ENCODE peak calls at places on chromosomes 4 and X, in ten cellular contexts. One of them, this sample, is unnamed.
A peak's percentile ranks its signal among the peaks of the same experiment; 100 is the strongest.

GRCh38 chr4:152100378-152101201 is 339.8 kb upstream of the GATB start:
- DNase-seq in astrocyte of the spinal cord: no peak
- DNase-seq in stimulated activated CD8-positive, alpha-beta memory T cell treated with anti-CD3 and anti-CD28 coated beads, Interleukin-15, amount 100 ng/mL, for 24 hours: no peak
- DNase-seq in ELF-1: no peak
- DNase-seq in PC-3: peak; percentile 80
- DNase-seq in spleen: peak; percentile 84
- DNase-seq in NCI-H1417: no peak
- DNase-seq in GM20000: no peak
- DNase-seq in MG63: no peak
- DNase-seq in NCI-H82: no peak
- DNase-seq in this sample: no peak

GRCh38 chr4:2290974-2291704 is 29.2 kb upstream of the MXD4 start:
- DNase-seq in astrocyte of the spinal cord: no peak
- DNase-seq in stimulated activated CD8-positive, alpha-beta memory T cell treated with anti-CD3 and anti-CD28 coated beads, Interleukin-15, amount 100 ng/mL, for 24 hours: peak; percentile 22
- DNase-seq in ELF-1: no peak
- DNase-seq in PC-3: no peak
- DNase-seq in spleen: peak; percentile 89
- DNase-seq in NCI-H1417: no peak
- DNase-seq in GM20000: peak; percentile 52
- DNase-seq in MG63: no peak
- DNase-seq in NCI-H82: no peak
- DNase-seq in this sample: no peak

GRCh38 chrX:16023790-16024734 is 99.3 kb upstream of the GRPR start:
- DNase-seq in astrocyte of the spinal cord: peak; percentile 29
- DNase-seq in stimulated activated CD8-positive, alpha-beta memory T cell treated with anti-CD3 and anti-CD28 coated beads, Interleukin-15, amount 100 ng/mL, for 24 hours: no peak
- DNase-seq in ELF-1: no peak
- DNase-seq in PC-3: peak; percentile 73
- DNase-seq in spleen: no peak
- DNase-seq in NCI-H1417: no peak
- DNase-seq in GM20000: peak; percentile 36
- DNase-seq in MG63: no peak
- DNase-seq in NCI-H82: no peak
- DNase-seq in this sample: no peak

GRCh38 chr4:57059890-57060716 is 50.1 kb downstream of the IGFBP7 start:
- DNase-seq in astrocyte of the spinal cord: no peak
- DNase-seq in stimulated activated CD8-positive, alpha-beta memory T cell treated with anti-CD3 and anti-CD28 coated beads, Interleukin-15, amount 100 ng/mL, for 24 hours: no peak
- DNase-seq in ELF-1: no peak
- DNase-seq in PC-3: no peak
- DNase-seq in spleen: no peak
- DNase-seq in NCI-H1417: no peak
- DNase-seq in GM20000: no peak
- DNase-seq in MG63: no peak
- DNase-seq in NCI-H82: no peak
- DNase-seq in this sample: no peak

GRCh38 chr4:142341286-142341685 is 504.8 kb downstream of the INPP4B start:
- DNase-seq in astrocyte of the spinal cord: no peak
- DNase-seq in stimulated activated CD8-positive, alpha-beta memory T cell treated with anti-CD3 and anti-CD28 coated beads, Interleukin-15, amount 100 ng/mL, for 24 hours: no peak
- DNase-seq in ELF-1: no peak
- DNase-seq in PC-3: no peak
- DNase-seq in spleen: no peak
- DNase-seq in NCI-H1417: no peak
- DNase-seq in GM20000: no peak
- DNase-seq in MG63: no peak
- DNase-seq in NCI-H82: no peak
- DNase-seq in this sample: no peak

GRCh38 chr4:51868449-51868847 is 25.5 kb downstream of the DCUN1D4 start:
- DNase-seq in astrocyte of the spinal cord: no peak
- DNase-seq in stimulated activated CD8-positive, alpha-beta memory T cell treated with anti-CD3 and anti-CD28 coated beads, Interleukin-15, amount 100 ng/mL, for 24 hours: no peak
- DNase-seq in ELF-1: no peak
- DNase-seq in PC-3: no peak
- DNase-seq in spleen: no peak
- DNase-seq in NCI-H1417: no peak
- DNase-seq in GM20000: no peak
- DNase-seq in MG63: no peak
- DNase-seq in NCI-H82: no peak
- DNase-seq in this sample: no peak

GRCh38 chr4:99845179-99845578 is 28.6 kb downstream of the DAPP1 start:
- DNase-seq in astrocyte of the spinal cord: no peak
- DNase-seq in stimulated activated CD8-positive, alpha-beta memory T cell treated with anti-CD3 and anti-CD28 coated beads, Interleukin-15, amount 100 ng/mL, for 24 hours: no peak
- DNase-seq in ELF-1: no peak
- DNase-seq in PC-3: no peak
- DNase-seq in spleen: no peak
- DNase-seq in NCI-H1417: no peak
- DNase-seq in GM20000: no peak
- DNase-seq in MG63: no peak
- DNase-seq in NCI-H82: no peak
- DNase-seq in this sample: no peak

GRCh38 chr4:96558466-96558865 is 718.6 kb downstream of the PDHA2 start:
- DNase-seq in astrocyte of the spinal cord: peak; percentile 30
- DNase-seq in stimulated activated CD8-positive, alpha-beta memory T cell treated with anti-CD3 and anti-CD28 coated beads, Interleukin-15, amount 100 ng/mL, for 24 hours: no peak
- DNase-seq in ELF-1: no peak
- DNase-seq in PC-3: no peak
- DNase-seq in spleen: no peak
- DNase-seq in NCI-H1417: no peak
- DNase-seq in GM20000: no peak
- DNase-seq in MG63: no peak
- DNase-seq in NCI-H82: no peak
- DNase-seq in this sample: no peak

GRCh38 chrX:2334237-2334636 is 166.5 kb downstream of the DHRSX start:
- DNase-seq in astrocyte of the spinal cord: no peak
- DNase-seq in stimulated activated CD8-positive, alpha-beta memory T cell treated with anti-CD3 and anti-CD28 coated beads, Interleukin-15, amount 100 ng/mL, for 24 hours: no peak
- DNase-seq in ELF-1: no peak
- DNase-seq in PC-3: peak; percentile 4
- DNase-seq in spleen: no peak
- DNase-seq in NCI-H1417: no peak
- DNase-seq in GM20000: no peak
- DNase-seq in MG63: peak; percentile 64
- DNase-seq in NCI-H82: no peak
- DNase-seq in this sample: peak; percentile 48

GRCh38 chrX:33725556-33726232 is 406.4 kb downstream of the FAM47A start:
- DNase-seq in astrocyte of the spinal cord: peak; percentile 31
- DNase-seq in stimulated activated CD8-positive, alpha-beta memory T cell treated with anti-CD3 and anti-CD28 coated beads, Interleukin-15, amount 100 ng/mL, for 24 hours: no peak
- DNase-seq in ELF-1: peak; percentile 73
- DNase-seq in PC-3: peak; percentile 45
- DNase-seq in spleen: no peak
- DNase-seq in NCI-H1417: no peak
- DNase-seq in GM20000: no peak
- DNase-seq in MG63: peak; percentile 38
- DNase-seq in NCI-H82: no peak
- DNase-seq in this sample: peak; percentile 30

GRCh38 chr4:46933686-46934085 is 24.6 kb upstream of the COX7B2 start:
- DNase-seq in astrocyte of the spinal cord: no peak
- DNase-seq in stimulated activated CD8-positive, alpha-beta memory T cell treated with anti-CD3 and anti-CD28 coated beads, Interleukin-15, amount 100 ng/mL, for 24 hours: no peak
- DNase-seq in ELF-1: no peak
- DNase-seq in PC-3: peak; percentile 12
- DNase-seq in spleen: no peak
- DNase-seq in NCI-H1417: no peak
- DNase-seq in GM20000: no peak
- DNase-seq in MG63: peak; percentile 14
- DNase-seq in NCI-H82: no peak
- DNase-seq in this sample: no peak

GRCh38 chr4:12723849-12724447 is 760.2 kb downstream of the RAB28 start:
- DNase-seq in astrocyte of the spinal cord: no peak
- DNase-seq in stimulated activated CD8-positive, alpha-beta memory T cell treated with anti-CD3 and anti-CD28 coated beads, Interleukin-15, amount 100 ng/mL, for 24 hours: no peak
- DNase-seq in ELF-1: peak; percentile 9
- DNase-seq in PC-3: no peak
- DNase-seq in spleen: no peak
- DNase-seq in NCI-H1417: no peak
- DNase-seq in GM20000: no peak
- DNase-seq in MG63: no peak
- DNase-seq in NCI-H82: no peak
- DNase-seq in this sample: no peak

GRCh38 chr4:42561031-42561430 is 95.9 kb downstream of the ATP8A1 start:
- DNase-seq in astrocyte of the spinal cord: no peak
- DNase-seq in stimulated activated CD8-positive, alpha-beta memory T cell treated with anti-CD3 and anti-CD28 coated beads, Interleukin-15, amount 100 ng/mL, for 24 hours: no peak
- DNase-seq in ELF-1: no peak
- DNase-seq in PC-3: no peak
- DNase-seq in spleen: no peak
- DNase-seq in NCI-H1417: no peak
- DNase-seq in GM20000: no peak
- DNase-seq in MG63: no peak
- DNase-seq in NCI-H82: no peak
- DNase-seq in this sample: no peak

GRCh38 chr4:8846046-8846720 is 25.5 kb downstream of the HMX1 start:
- DNase-seq in astrocyte of the spinal cord: no peak
- DNase-seq in stimulated activated CD8-positive, alpha-beta memory T cell treated with anti-CD3 and anti-CD28 coated beads, Interleukin-15, amount 100 ng/mL, for 24 hours: no peak
- DNase-seq in ELF-1: peak; percentile 33
- DNase-seq in PC-3: no peak
- DNase-seq in spleen: peak; percentile 43
- DNase-seq in NCI-H1417: no peak
- DNase-seq in GM20000: no peak
- DNase-seq in MG63: no peak
- DNase-seq in NCI-H82: no peak
- DNase-seq in this sample: no peak

GRCh38 chrX:39922926-39923325 is 174.8 kb downstream of the BCOR start:
- DNase-seq in astrocyte of the spinal cord: no peak
- DNase-seq in stimulated activated CD8-positive, alpha-beta memory T cell treated with anti-CD3 and anti-CD28 coated beads, Interleukin-15, amount 100 ng/mL, for 24 hours: no peak
- DNase-seq in ELF-1: no peak
- DNase-seq in PC-3: no peak
- DNase-seq in spleen: no peak
- DNase-seq in NCI-H1417: no peak
- DNase-seq in GM20000: no peak
- DNase-seq in MG63: no peak
- DNase-seq in NCI-H82: peak; percentile 14
- DNase-seq in this sample: no peak

This sample was measured in gastrocnemius medialis.